ENCODE peak calls at places on chromosome 5, in four cellular contexts. W is GM12865, N is fibroblast of pulmonary artery, T is fibroblast of lung. P is an unnamed sample.

GRCh38 chr5:158013939-158014338 is 155.0 kb upstream of the CLINT1 start:
- DNase-seq in W (peak; percentile 21), N (peak; percentile 14), T (peak; percentile 54), P (no peak)

GRCh38 chr5:94459915-94460314 is 158.5 kb downstream of the KIAA0825 start:
- DNase-seq in W (no peak), N (no peak), T (no peak), P (no peak)

GRCh38 chr5:96075579-96076289 is 114.1 kb upstream of the ELL2 start:
- DNase-seq in W (no peak), N (no peak), T (no peak), P (no peak)

GRCh38 chr5:3701694-3702093 is 106.1 kb downstream of the IRX1 start:
- DNase-seq in W (no peak), N (no peak), T (no peak), P (no peak)

GRCh38 chr5:141641634-141642278 is 5.0 kb downstream of the RELL2 start:
- DNase-seq in W (peak; percentile 68), N (peak; percentile 69), T (peak; percentile 71), P (peak; percentile 79)

GRCh38 chr5:174311121-174311520 is 265.6 kb downstream of the NSG2 start:
- DNase-seq in W (no peak), N (no peak), T (no peak), P (no peak)

GRCh38 chr5:32127759-32128158 is 46.4 kb downstream of the GOLPH3 start:
- DNase-seq in W (no peak), N (no peak), T (no peak), P (no peak)

GRCh38 chr5:56827043-56827442 is 11.7 kb downstream of the MAP3K1 start:
- DNase-seq in W (no peak), N (no peak), T (no peak), P (no peak)

GRCh38 chr5:112614986-112615385 is 122.7 kb upstream of the APC start:
- DNase-seq in W (no peak), N (no peak), T (no peak), P (no peak)

GRCh38 chr5:141516648-141517025 is 27.8 kb downstream of the PCDHGC5 start:
- DNase-seq in W (no peak), N (no peak), T (no peak), P (no peak)

GRCh38 chr5:83914662-83915418 is 194.2 kb upstream of the HAPLN1 start:
- DNase-seq in W (no peak), N (peak; percentile 62), T (peak; percentile 88), P (no peak)

GRCh38 chr5:66144074-66144798 is at the start of gene SREK1:
- DNase-seq in W (peak; percentile 95), N (peak; percentile 95), T (peak; percentile 91), P (peak; percentile 89)

GRCh38 chr5:111237470-111237869 is 13.3 kb downstream of the CAMK4 start:
- DNase-seq in W (no peak), N (peak; percentile 37), T (peak; percentile 58), P (no peak)

GRCh38 chr5:74950836-74951515 is 84.8 kb upstream of the FAM169A start:
- DNase-seq in W (no peak), N (no peak), T (peak; percentile 22), P (peak; percentile 32)

GRCh38 chr5:90746119-90746518 is 187.5 kb downstream of the ADGRV1 start:
- DNase-seq in W (no peak), N (no peak), T (no peak), P (no peak)
- TF ChIP-seq CTCF in W (no peak), N (no peak), T (no peak), P (no peak)

GRCh38 chr5:178551059-178551458 is 39.1 kb downstream of the COL23A1 start:
- DNase-seq in W (peak; percentile 12), N (peak; percentile 39), T (peak; percentile 7), P (peak; percentile 32)
- TF ChIP-seq CTCF in W (peak; percentile 19), N (peak; percentile 45), T (peak; percentile 47), P (peak; percentile 75)

DNA sequence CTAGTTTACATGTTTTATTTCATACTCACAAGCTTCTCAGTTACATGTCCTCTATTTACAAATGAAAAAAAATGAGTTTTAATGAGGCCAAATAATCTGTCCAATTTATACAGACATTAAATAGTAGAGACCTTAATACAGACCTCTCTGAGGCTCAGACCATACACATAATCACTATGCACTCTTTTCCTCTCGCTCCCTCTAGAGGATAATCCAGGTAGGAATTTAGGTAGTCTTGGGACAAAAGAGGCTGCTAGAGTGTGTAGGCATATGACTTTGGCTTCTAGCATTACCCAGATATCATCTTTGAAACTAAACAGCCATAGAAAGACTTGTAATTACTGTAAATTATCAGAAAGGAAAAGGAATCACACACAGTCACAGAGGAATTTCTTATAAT is 444.7 kb downstream of the HINT1 start:
- DNase-seq in W (no peak), N (peak; percentile 80), T (peak; percentile 41), P (no peak)
- TF ChIP-seq CTCF in W (peak; percentile 10), N (peak; percentile 82), T (peak; percentile 41), P (no peak)

GRCh38 chr5:134171972-134172371 is 4.8 kb downstream of the SKP1 start:
- DNase-seq in W (no peak), N (no peak), T (no peak), P (no peak)
- TF ChIP-seq CTCF in W (no peak), N (no peak), T (no peak), P (no peak)

DNA sequence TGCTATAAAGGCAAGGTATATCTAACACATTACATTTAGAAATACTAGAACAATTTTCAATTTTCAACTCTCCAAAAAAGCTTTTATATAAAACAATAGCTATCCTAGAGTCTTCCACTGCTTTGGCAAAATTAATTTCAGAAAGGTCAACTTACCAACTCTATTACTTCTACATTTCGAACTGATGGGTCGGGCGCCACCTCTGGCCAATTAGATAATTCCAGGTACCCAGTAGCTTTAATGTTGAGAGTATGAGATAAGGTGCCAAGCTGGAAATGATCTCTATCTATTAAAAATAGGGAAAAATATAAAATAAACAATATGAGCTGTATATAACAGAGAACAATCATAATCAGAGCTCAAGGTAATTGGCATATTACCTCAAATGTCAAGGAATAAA is 166.6 kb downstream of the AP3B1 start:
- DNase-seq in W (no peak), N (peak; percentile 2), T (no peak), P (no peak)
- TF ChIP-seq CTCF in W (peak; percentile 14), N (peak; percentile 31), T (peak; percentile 33), P (peak; percentile 49)

DNA sequence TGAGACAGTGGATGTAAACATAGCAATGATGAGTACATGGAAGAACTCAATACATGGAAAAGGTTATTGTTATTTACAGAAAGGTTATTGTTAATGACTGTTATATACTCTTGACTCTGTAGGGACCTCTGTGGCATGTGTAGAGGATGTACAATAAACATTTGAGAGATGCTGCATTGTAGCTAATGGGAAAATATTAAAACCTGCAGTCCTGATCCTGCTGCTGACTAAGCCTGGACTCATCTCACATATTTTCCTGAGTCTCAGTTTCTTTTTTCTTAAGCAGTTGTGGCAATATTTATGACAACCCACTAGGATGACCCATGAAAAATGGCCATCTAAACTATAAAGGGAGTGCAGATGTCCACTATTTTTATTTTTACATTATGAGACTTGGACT is 75.4 kb downstream of the DOCK2 start:
- DNase-seq in W (no peak), N (no peak), T (no peak), P (no peak)
- TF ChIP-seq CTCF in W (no peak), N (no peak), T (no peak), P (no peak)

GRCh38 chr5:126745259-126745992 is 31.5 kb upstream of the LMNB1 start:
- DNase-seq in W (no peak), N (no peak), T (no peak), P (no peak)
- TF ChIP-seq CTCF in W (no peak), N (no peak), T (no peak), P (no peak)

P was measured in HFFc6.